ENCODE peak calls at places on chromosome X, in eight cellular contexts. One of them, this sample, is unnamed.
A peak's percentile ranks its signal among the peaks of the same experiment; 100 is the strongest.

GRCh38 chrX:140507223-140507981 is 2.5 kb upstream of the SOX3 start:
- DNase-seq in fibroblast of mammary gland: no peak
- DNase-seq in brain microvascular endothelial cell: no peak
- DNase-seq in upper lobe of right lung: no peak
- DNase-seq in cardiac muscle cell: no peak
- DNase-seq in choroid plexus epithelial cell: no peak
- DNase-seq in cardiac fibroblast: no peak
- DNase-seq in tibial nerve: no peak
- DNase-seq in this sample: peak; percentile 67

GRCh38 chrX:142149919-142150318 is 55.2 kb downstream of the MAGEC2 start:
- DNase-seq in brain microvascular endothelial cell: no peak
- DNase-seq in fibroblast of mammary gland: no peak
- DNase-seq in upper lobe of right lung: no peak
- DNase-seq in choroid plexus epithelial cell: no peak
- DNase-seq in cardiac muscle cell: no peak
- DNase-seq in tibial nerve: no peak
- DNase-seq in cardiac fibroblast: no peak
- DNase-seq in this sample: no peak

GRCh38 chrX:1423215-1423614 is 29.5 kb downstream of the ASMTL start:
- DNase-seq in upper lobe of right lung: peak; percentile 6
- DNase-seq in brain microvascular endothelial cell: no peak
- DNase-seq in tibial nerve: no peak
- DNase-seq in fibroblast of mammary gland: no peak
- DNase-seq in choroid plexus epithelial cell: no peak
- DNase-seq in cardiac muscle cell: no peak
- DNase-seq in cardiac fibroblast: no peak
- DNase-seq in this sample: no peak

GRCh38 chrX:19791562-19791961 is 95.8 kb downstream of the SH3KBP1 start:
- DNase-seq in cardiac fibroblast: peak; percentile 75
- DNase-seq in brain microvascular endothelial cell: peak; percentile 15
- DNase-seq in choroid plexus epithelial cell: peak; percentile 70
- DNase-seq in fibroblast of mammary gland: peak; percentile 59
- DNase-seq in tibial nerve: no peak
- DNase-seq in upper lobe of right lung: no peak
- DNase-seq in cardiac muscle cell: no peak
- DNase-seq in this sample: peak; percentile 16

GRCh38 chrX:127782904-127783303 is 269.3 kb downstream of the ACTRT1 start:
- DNase-seq in tibial nerve: no peak
- DNase-seq in fibroblast of mammary gland: no peak
- DNase-seq in upper lobe of right lung: no peak
- DNase-seq in choroid plexus epithelial cell: no peak
- DNase-seq in brain microvascular endothelial cell: no peak
- DNase-seq in cardiac muscle cell: peak; percentile 4
- DNase-seq in cardiac fibroblast: no peak
- DNase-seq in this sample: no peak

GRCh38 chrX:24965400-24965799 is 50.4 kb downstream of the ARX start:
- DNase-seq in brain microvascular endothelial cell: no peak
- DNase-seq in fibroblast of mammary gland: no peak
- DNase-seq in cardiac muscle cell: no peak
- DNase-seq in tibial nerve: no peak
- DNase-seq in upper lobe of right lung: no peak
- DNase-seq in cardiac fibroblast: no peak
- DNase-seq in choroid plexus epithelial cell: no peak
- DNase-seq in this sample: no peak

GRCh38 chrX:64571011-64571410 is 175.8 kb upstream of the MTMR8 start:
- DNase-seq in cardiac muscle cell: no peak
- DNase-seq in cardiac fibroblast: no peak
- DNase-seq in fibroblast of mammary gland: no peak
- DNase-seq in choroid plexus epithelial cell: no peak
- DNase-seq in tibial nerve: no peak
- DNase-seq in upper lobe of right lung: no peak
- DNase-seq in brain microvascular endothelial cell: no peak
- DNase-seq in this sample: no peak

GRCh38 chrX:129750971-129751370 is 12.2 kb downstream of the XPNPEP2 start:
- DNase-seq in tibial nerve: no peak
- DNase-seq in cardiac muscle cell: no peak
- DNase-seq in cardiac fibroblast: no peak
- DNase-seq in choroid plexus epithelial cell: no peak
- DNase-seq in brain microvascular endothelial cell: no peak
- DNase-seq in upper lobe of right lung: no peak
- DNase-seq in fibroblast of mammary gland: peak; percentile 67
- DNase-seq in this sample: no peak

GRCh38 chrX:8084023-8084422 is 87.0 kb downstream of the VCX2 start:
- DNase-seq in cardiac fibroblast: peak; percentile 3
- DNase-seq in choroid plexus epithelial cell: peak; percentile 57
- DNase-seq in upper lobe of right lung: no peak
- DNase-seq in tibial nerve: no peak
- DNase-seq in fibroblast of mammary gland: peak; percentile 58
- DNase-seq in brain microvascular endothelial cell: peak; percentile 52
- DNase-seq in cardiac muscle cell: no peak
- DNase-seq in this sample: peak; percentile 62

GRCh38 chrX:132330156-132330729 is 111.0 kb upstream of the RAP2C start:
- DNase-seq in upper lobe of right lung: no peak
- DNase-seq in fibroblast of mammary gland: no peak
- DNase-seq in tibial nerve: no peak
- DNase-seq in cardiac fibroblast: no peak
- DNase-seq in brain microvascular endothelial cell: no peak
- DNase-seq in cardiac muscle cell: no peak
- DNase-seq in choroid plexus epithelial cell: no peak
- DNase-seq in this sample: peak; percentile 25

GRCh38 chrX:74523870-74524735 is 90.3 kb downstream of the RLIM start:
- DNase-seq in cardiac muscle cell: no peak
- DNase-seq in brain microvascular endothelial cell: no peak
- DNase-seq in upper lobe of right lung: no peak
- DNase-seq in tibial nerve: no peak
- DNase-seq in cardiac fibroblast: no peak
- DNase-seq in choroid plexus epithelial cell: no peak
- DNase-seq in fibroblast of mammary gland: peak; percentile 30
- DNase-seq in this sample: no peak

GRCh38 chrX:141839856-141840255 is 1.7 kb downstream of the MAGEC3 start:
- DNase-seq in upper lobe of right lung: no peak
- DNase-seq in fibroblast of mammary gland: no peak
- DNase-seq in cardiac fibroblast: peak; percentile 9
- DNase-seq in choroid plexus epithelial cell: peak; percentile 1
- DNase-seq in cardiac muscle cell: no peak
- DNase-seq in tibial nerve: no peak
- DNase-seq in brain microvascular endothelial cell: no peak
- DNase-seq in this sample: no peak

GRCh38 chrX:129934461-129934860 is 28.5 kb downstream of the UTP14A start:
- DNase-seq in cardiac muscle cell: no peak
- DNase-seq in choroid plexus epithelial cell: no peak
- DNase-seq in cardiac fibroblast: no peak
- DNase-seq in fibroblast of mammary gland: no peak
- DNase-seq in tibial nerve: no peak
- DNase-seq in brain microvascular endothelial cell: no peak
- DNase-seq in upper lobe of right lung: no peak
- DNase-seq in this sample: no peak

GRCh38 chrX:140765043-140765784 is 55.7 kb downstream of the LINC00632 start:
- DNase-seq in cardiac muscle cell: peak; percentile 26
- DNase-seq in upper lobe of right lung: no peak
- DNase-seq in cardiac fibroblast: peak; percentile 58
- DNase-seq in choroid plexus epithelial cell: peak; percentile 51
- DNase-seq in tibial nerve: no peak
- DNase-seq in fibroblast of mammary gland: peak; percentile 65
- DNase-seq in brain microvascular endothelial cell: peak; percentile 31
- DNase-seq in this sample: no peak

GRCh38 chrX:2697741-2698294 is 6.7 kb downstream of the CD99 start:
- DNase-seq in fibroblast of mammary gland: peak; percentile 60
- DNase-seq in tibial nerve: no peak
- DNase-seq in cardiac muscle cell: no peak
- DNase-seq in upper lobe of right lung: no peak
- DNase-seq in cardiac fibroblast: peak; percentile 71
- DNase-seq in brain microvascular endothelial cell: no peak
- DNase-seq in choroid plexus epithelial cell: peak; percentile 49
- DNase-seq in this sample: no peak
- H3K4me3 ChIP-seq in fibroblast of mammary gland: no peak overlapping the region
- H3K4me3 ChIP-seq in tibial nerve: no peak overlapping the region
- H3K4me3 ChIP-seq in cardiac muscle cell: no peak overlapping the region
- H3K4me3 ChIP-seq in upper lobe of right lung: no peak overlapping the region
- H3K4me3 ChIP-seq in cardiac fibroblast: no peak overlapping the region
- H3K4me3 ChIP-seq in brain microvascular endothelial cell: no peak overlapping the region
- H3K4me3 ChIP-seq in choroid plexus epithelial cell: no peak overlapping the region
- H3K4me3 ChIP-seq in this sample: no peak overlapping the region

GRCh38 chrX:50920132-50920531 is 9.6 kb downstream of the BMP15 start:
- DNase-seq in upper lobe of right lung: no peak
- DNase-seq in fibroblast of mammary gland: peak; percentile 24
- DNase-seq in cardiac muscle cell: no peak
- DNase-seq in brain microvascular endothelial cell: peak; percentile 9
- DNase-seq in cardiac fibroblast: peak; percentile 32
- DNase-seq in choroid plexus epithelial cell: peak; percentile 41
- DNase-seq in tibial nerve: no peak
- DNase-seq in this sample: peak; percentile 41
- TF ChIP-seq CTCF in upper lobe of right lung: peak; percentile 41
- TF ChIP-seq CTCF in fibroblast of mammary gland: peak; percentile 44
- TF ChIP-seq CTCF in cardiac muscle cell: peak; percentile 27
- TF ChIP-seq CTCF in brain microvascular endothelial cell: peak; percentile 33
- TF ChIP-seq CTCF in cardiac fibroblast: peak; percentile 25
- TF ChIP-seq CTCF in choroid plexus epithelial cell: peak; percentile 48
- TF ChIP-seq CTCF in tibial nerve: no peak
- TF ChIP-seq CTCF in this sample: peak; percentile 53

GRCh38 chrX:118976599-118977340 is 2.4 kb downstream of the LONRF3 start:
- DNase-seq in choroid plexus epithelial cell: no peak
- DNase-seq in tibial nerve: no peak
- DNase-seq in cardiac muscle cell: no peak
- DNase-seq in upper lobe of right lung: peak; percentile 85
- DNase-seq in brain microvascular endothelial cell: no peak
- DNase-seq in fibroblast of mammary gland: no peak
- DNase-seq in cardiac fibroblast: peak; percentile 0
- DNase-seq in this sample: peak; percentile 17
- H3K4me3 ChIP-seq in choroid plexus epithelial cell: no peak overlapping the region
- H3K4me3 ChIP-seq in tibial nerve: peak overlapping the region; percentile 47
- H3K4me3 ChIP-seq in cardiac muscle cell: no peak overlapping the region
- H3K4me3 ChIP-seq in upper lobe of right lung: peak overlapping the region; percentile 64
- H3K4me3 ChIP-seq in brain microvascular endothelial cell: peak overlapping the region; percentile 40
- H3K4me3 ChIP-seq in fibroblast of mammary gland: no peak overlapping the region
- H3K4me3 ChIP-seq in cardiac fibroblast: no peak overlapping the region
- H3K4me3 ChIP-seq in this sample: no peak overlapping the region

DNA sequence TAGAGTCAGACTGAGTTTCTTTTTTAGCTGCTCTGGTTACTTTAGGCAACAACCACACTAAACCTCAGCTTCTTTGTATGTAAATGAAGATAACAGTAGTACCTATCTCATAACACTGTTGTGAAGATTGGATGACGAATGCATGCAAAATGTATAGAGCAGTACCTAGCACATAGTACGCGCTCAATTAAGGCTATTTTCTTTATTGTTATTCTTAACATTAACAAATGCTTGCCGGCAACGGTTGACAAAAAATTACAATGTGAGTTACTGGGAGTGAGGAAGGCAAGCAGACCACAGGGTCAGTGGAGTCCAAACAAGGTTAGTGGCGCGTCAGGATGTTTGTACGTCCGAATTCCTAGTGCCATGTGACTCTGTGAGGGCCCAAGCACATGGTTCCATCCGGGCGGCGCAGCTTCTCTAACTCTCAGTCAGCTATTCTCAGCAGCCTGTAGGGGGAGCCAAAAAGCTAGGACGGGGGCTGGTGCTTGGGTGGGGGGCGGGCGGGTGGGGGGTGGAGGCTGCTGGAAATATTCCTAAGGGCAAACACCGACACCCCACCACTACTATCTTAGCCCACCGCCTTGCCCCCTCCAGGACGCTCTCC is 795 bp upstream of the NALF2 start:
- DNase-seq in cardiac muscle cell: no peak
- DNase-seq in tibial nerve: no peak
- DNase-seq in choroid plexus epithelial cell: no peak
- DNase-seq in fibroblast of mammary gland: peak; percentile 6
- DNase-seq in brain microvascular endothelial cell: no peak
- DNase-seq in upper lobe of right lung: no peak
- DNase-seq in cardiac fibroblast: peak; percentile 18
- DNase-seq in this sample: no peak
- TF ChIP-seq CTCF in cardiac muscle cell: peak; percentile 25
- TF ChIP-seq CTCF in tibial nerve: no peak
- TF ChIP-seq CTCF in choroid plexus epithelial cell: peak; percentile 16
- TF ChIP-seq CTCF in fibroblast of mammary gland: peak; percentile 11
- TF ChIP-seq CTCF in brain microvascular endothelial cell: peak; percentile 39
- TF ChIP-seq CTCF in upper lobe of right lung: peak; percentile 11
- TF ChIP-seq CTCF in cardiac fibroblast: no peak
- TF ChIP-seq CTCF in this sample: no peak

DNA sequence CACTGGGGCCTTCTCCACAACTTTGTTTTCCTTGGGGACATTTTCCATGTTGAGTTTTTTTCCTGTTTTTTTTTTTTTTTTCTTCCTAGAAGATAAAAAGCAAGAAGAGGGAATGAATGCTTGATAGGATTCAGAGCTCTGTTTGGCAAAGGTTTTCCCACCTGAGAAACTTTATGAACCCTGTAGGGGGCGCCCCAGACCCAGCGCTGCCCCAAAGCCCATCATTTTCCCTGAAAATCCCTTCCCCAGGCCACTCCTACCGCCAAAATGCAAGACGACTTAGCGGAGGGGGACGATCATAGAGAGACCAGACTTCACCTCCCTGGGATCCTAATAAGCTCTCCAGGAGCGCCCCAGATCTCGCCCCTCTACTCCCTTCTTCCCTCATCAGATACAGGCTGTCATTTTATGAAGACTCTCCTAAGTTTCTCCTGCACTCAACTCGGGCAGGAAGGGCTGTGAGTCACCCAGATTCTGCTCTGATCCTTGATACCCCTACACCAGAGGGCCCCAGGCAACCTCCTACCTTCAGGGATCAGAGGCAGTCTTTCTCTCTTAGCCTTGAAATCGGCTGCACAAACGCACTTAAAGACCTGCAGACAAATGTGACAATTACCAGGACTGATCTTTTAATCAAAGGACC is 1.4 kb downstream of the BEX5 start:
- DNase-seq in upper lobe of right lung: no peak
- DNase-seq in tibial nerve: no peak
- DNase-seq in choroid plexus epithelial cell: no peak
- DNase-seq in brain microvascular endothelial cell: no peak
- DNase-seq in cardiac fibroblast: no peak
- DNase-seq in cardiac muscle cell: peak; percentile 5
- DNase-seq in fibroblast of mammary gland: no peak
- DNase-seq in this sample: no peak
- H3K4me3 ChIP-seq in upper lobe of right lung: peak overlapping the region; percentile 49
- H3K4me3 ChIP-seq in tibial nerve: no peak overlapping the region
- H3K4me3 ChIP-seq in choroid plexus epithelial cell: no peak overlapping the region
- H3K4me3 ChIP-seq in brain microvascular endothelial cell: no peak overlapping the region
- H3K4me3 ChIP-seq in cardiac fibroblast: no peak overlapping the region
- H3K4me3 ChIP-seq in cardiac muscle cell: no peak overlapping the region
- H3K4me3 ChIP-seq in fibroblast of mammary gland: no peak overlapping the region
- H3K4me3 ChIP-seq in this sample: no peak overlapping the region

DNA sequence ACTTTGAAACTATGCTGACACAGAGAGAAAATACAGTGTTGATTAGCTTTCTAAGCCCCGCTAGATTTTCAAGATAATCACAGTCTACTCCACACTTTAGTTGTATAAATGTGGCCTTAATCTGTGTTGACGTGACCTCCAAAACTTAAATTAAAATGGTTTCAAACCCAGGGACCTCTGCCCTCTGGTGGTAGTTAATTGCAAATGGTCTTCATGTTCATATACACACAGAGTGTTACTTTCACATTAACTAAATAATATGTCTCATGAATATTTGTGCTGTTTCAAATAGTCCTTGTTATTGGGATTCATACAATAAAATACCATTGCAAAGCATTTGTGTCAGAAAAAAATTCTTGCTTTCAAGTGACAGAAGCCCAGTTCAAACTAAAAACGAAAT is 64.3 kb downstream of the TASL start:
- DNase-seq in choroid plexus epithelial cell: peak; percentile 28
- DNase-seq in cardiac fibroblast: peak; percentile 22
- DNase-seq in brain microvascular endothelial cell: no peak
- DNase-seq in tibial nerve: no peak
- DNase-seq in upper lobe of right lung: no peak
- DNase-seq in fibroblast of mammary gland: peak; percentile 25
- DNase-seq in cardiac muscle cell: peak; percentile 25
- DNase-seq in this sample: peak; percentile 16
- TF ChIP-seq CTCF in choroid plexus epithelial cell: peak; percentile 49
- TF ChIP-seq CTCF in cardiac fibroblast: peak; percentile 46
- TF ChIP-seq CTCF in brain microvascular endothelial cell: peak; percentile 49
- TF ChIP-seq CTCF in tibial nerve: peak; percentile 23
- TF ChIP-seq CTCF in upper lobe of right lung: peak; percentile 39
- TF ChIP-seq CTCF in fibroblast of mammary gland: peak; percentile 59
- TF ChIP-seq CTCF in cardiac muscle cell: peak; percentile 38
- TF ChIP-seq CTCF in this sample: peak; percentile 39